ENCODE peak calls at places on chromosomes 5 and 9, in four cellular contexts. J is GM12878, R is fibroblast of lung, V is MM.1S. Q is an unnamed sample. For H3K27me3, the result is how much of the 10 kb centered on the place peaks cover.

GRCh38 chr5:59034498-59035186 is 451.8 kb downstream of the RAB3C start:
- DNase-seq in R (peak), V (peak), J (no peak), Q (peak)

GRCh38 chr9:92671323-92671722 is 1.4 kb upstream of the IPPK start:
- DNase-seq in V (no peak), R (peak), J (no peak), Q (no peak)

GRCh38 chr9:121852646-121853616 is 201.5 kb downstream of the DAB2IP start:
- DNase-seq in V (no peak), R (no peak), J (no peak), Q (no peak)

GRCh38 chr9:86413966-86414880 is 60.0 kb upstream of the TUT7 start:
- DNase-seq in J (no peak), V (peak), R (peak), Q (peak)

GRCh38 chr5:51053361-51053760 is 329.9 kb upstream of the ISL1 start:
- DNase-seq in R (no peak), J (no peak), V (no peak), Q (no peak)

GRCh38 chr5:149170292-149170691 is 29.0 kb downstream of the ABLIM3 start:
- DNase-seq in R (peak), J (no peak), V (no peak), Q (no peak)

GRCh38 chr9:29826421-29826820 is 2253.1 kb upstream of the C9orf72 start:
- DNase-seq in R (no peak), V (no peak), J (no peak), Q (no peak)

GRCh38 chr5:147558826-147559225 is 49.0 kb upstream of the DPYSL3 start:
- DNase-seq in R (peak), J (no peak), V (peak), Q (peak)

GRCh38 chr5:9500244-9500643 is 45.6 kb downstream of the SEMA5A start:
- DNase-seq in J (no peak), R (no peak), V (no peak), Q (no peak)

GRCh38 chr9:69115621-69116020 is 58.5 kb upstream of the TJP2 start:
- DNase-seq in V (no peak), R (no peak), J (no peak), Q (no peak)

GRCh38 chr9:128902351-128903078 is 18.3 kb upstream of the PHYHD1 start:
- DNase-seq in V (peak), J (no peak), R (no peak), Q (no peak)

GRCh38 chr9:77649109-77649812 is 1.1 kb upstream of the GNA14 start:
- DNase-seq in R (peak), V (no peak), J (no peak), Q (no peak)
- H3K27me3 ChIP-seq in R (under half), V (under half), J (under half), Q (half or more)

GRCh38 chr9:111992523-111992922 is 95.9 kb downstream of the UGCG start:
- DNase-seq in J (peak), R (peak), V (peak), Q (no peak)

GRCh38 chr9:111997831-111998230 is 101.2 kb downstream of the UGCG start:
- DNase-seq in J (no peak), R (no peak), V (no peak), Q (no peak)

GRCh38 chr9:111994831-111995458 is 98.3 kb downstream of the UGCG start:
- DNase-seq in J (peak), R (peak), V (no peak), Q (no peak)

GRCh38 chr9:111991179-111991578 is 94.6 kb downstream of the UGCG start:
- DNase-seq in V (no peak), J (no peak), R (no peak), Q (no peak)

DNA sequence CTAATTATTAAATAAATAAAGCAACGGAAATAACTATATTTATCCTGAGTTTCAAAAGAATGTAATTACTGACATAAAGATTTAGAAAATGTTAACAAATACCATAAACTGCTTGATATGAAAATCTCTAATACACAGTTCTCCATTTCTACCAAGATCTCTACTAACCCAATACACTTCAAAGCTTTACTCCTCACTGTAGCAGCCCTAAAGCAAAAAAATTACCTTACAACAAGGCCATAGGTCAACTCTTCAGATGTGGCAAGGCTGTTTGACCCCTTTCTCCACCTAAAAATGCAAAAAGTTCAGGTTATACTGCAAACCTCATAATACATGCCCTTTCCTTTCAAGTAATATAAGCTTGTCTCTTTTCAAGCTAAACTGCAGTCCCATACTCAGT is 96.7 kb downstream of the UGCG start:
- DNase-seq in R (no peak), J (no peak), V (no peak), Q (no peak)
- H3K4me2 ChIP-seq in R (no peak), J (peak), V (no peak), Q (no peak)

DNA sequence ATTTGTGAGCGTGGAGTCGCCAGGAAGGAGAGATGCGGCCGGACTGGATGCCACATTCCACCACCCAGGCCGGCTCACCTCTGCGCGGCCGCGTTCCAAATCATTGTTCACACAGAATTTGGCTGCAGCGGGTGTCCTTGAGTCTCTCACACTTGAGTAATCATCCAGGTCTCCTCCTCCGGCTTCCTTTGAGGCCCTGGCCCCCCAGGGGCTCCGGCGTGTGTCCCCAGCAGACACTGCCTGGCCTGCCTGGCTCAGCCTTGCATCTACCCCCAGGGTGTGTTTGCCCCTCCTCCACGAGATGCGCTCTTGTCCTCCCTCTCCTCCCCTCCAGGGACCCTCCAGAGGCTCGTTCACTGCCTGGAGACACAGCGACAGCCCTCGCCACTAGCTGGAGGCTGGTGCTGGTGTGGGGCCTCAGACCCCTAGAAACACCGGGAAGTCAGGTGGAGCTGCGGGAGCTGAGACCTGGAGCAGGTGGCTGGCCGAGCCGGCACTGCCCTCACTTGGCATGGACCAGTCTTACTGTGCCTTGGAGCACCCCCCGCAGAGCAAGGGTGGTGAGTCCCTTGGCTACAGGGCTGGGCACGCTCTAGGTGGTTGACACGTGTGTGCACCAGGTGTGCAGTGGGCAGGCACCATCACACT is 7.0 kb upstream of the SLC9A3 start:
- DNase-seq in V (no peak), J (no peak), R (no peak), Q (peak)
- H3K27me3 ChIP-seq in V (under half), J (under half), R (under half), Q (half or more)

DNA sequence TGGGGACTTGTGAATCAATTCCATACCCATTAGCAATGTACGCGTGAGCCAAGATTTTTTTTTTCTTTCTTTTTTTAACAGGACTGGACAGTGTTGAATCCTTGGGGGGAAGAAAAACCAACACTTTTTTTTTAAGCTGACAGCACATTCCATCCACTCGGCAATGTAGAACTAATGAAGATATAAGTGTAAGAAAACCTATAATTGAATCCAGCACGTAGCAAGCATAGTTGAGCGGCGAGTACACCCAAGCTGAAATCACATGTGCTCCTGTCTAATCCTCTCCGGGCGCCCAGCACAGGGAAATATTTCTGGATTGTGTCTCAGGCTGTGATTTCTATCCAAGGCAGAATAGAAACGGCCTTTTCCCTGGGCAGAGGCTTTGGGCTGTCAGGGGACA is 118.2 kb downstream of the BOD1 start:
- DNase-seq in R (peak), V (no peak), J (no peak), Q (no peak)
- H3K4me2 ChIP-seq in R (peak), V (no peak), J (no peak), Q (no peak)

Q was measured in neural progenitor cell.